ENCODE peak calls at places on chromosomes 3 and 15, in four cellular contexts. G, E, R and A are unnamed samples.

GRCh38 chr3:41224120-41224806 is 25.0 kb downstream of the CTNNB1 start:
- DNase-seq in G (no peak), E (peak; percentile 51), R (peak; percentile 78), A (peak; percentile 86)

GRCh38 chr15:45136378-45136764 is 6.6 kb downstream of the DUOX1 start:
- DNase-seq in G (no peak), E (no peak), R (no peak), A (no peak)

GRCh38 chr3:167978071-167978470 is 117.7 kb downstream of the GOLIM4 start:
- DNase-seq in G (no peak), E (no peak), R (no peak), A (peak; percentile 13)

GRCh38 chr3:67691207-67691606 is 36.8 kb upstream of the SUCLG2 start:
- DNase-seq in G (no peak), E (no peak), R (no peak), A (no peak)

GRCh38 chr3:139601191-139601961 is 61.8 kb upstream of the RBP1 start:
- DNase-seq in G (no peak), E (peak; percentile 95), R (peak; percentile 6), A (peak; percentile 96)

GRCh38 chr3:76134166-76134565 is 348.8 kb upstream of the ZNF717 start:
- DNase-seq in G (no peak), E (peak; percentile 4), R (peak; percentile 18), A (peak; percentile 6)

GRCh38 chr15:80609512-80609946 is 85.6 kb upstream of the ABHD17C start:
- DNase-seq in G (no peak), E (peak; percentile 57), R (no peak), A (peak; percentile 66)

GRCh38 chr3:56988458-56988857 is 72.0 kb upstream of the SPATA12 start:
- DNase-seq in G (no peak), E (no peak), R (no peak), A (no peak)

GRCh38 chr3:68878322-68878721 is 54.0 kb downstream of the TAFA4 start:
- DNase-seq in G (no peak), E (peak; percentile 7), R (peak; percentile 15), A (peak; percentile 17)

GRCh38 chr3:37991823-37992222 is 1.2 kb downstream of the VILL start:
- DNase-seq in G (no peak), E (no peak), R (no peak), A (no peak)

GRCh38 chr3:79878697-79879096 is 110.9 kb upstream of the ROBO1 start:
- DNase-seq in G (no peak), E (no peak), R (no peak), A (no peak)

GRCh38 chr3:51386159-51386851 is 1.2 kb downstream of the MANF start:
- DNase-seq in G (no peak), E (no peak), R (no peak), A (no peak)

GRCh38 chr3:71629289-71630252 is 46.0 kb upstream of the FOXP1 start:
- DNase-seq in G (no peak), E (no peak), R (no peak), A (peak; percentile 6)

GRCh38 chr3:42698911-42699230 is 3.7 kb downstream of the HHATL start:
- DNase-seq in G (no peak), E (no peak), R (no peak), A (no peak)

GRCh38 chr15:81336568-81336967 is 12.6 kb upstream of the STARD5 start:
- DNase-seq in G (peak; percentile 61), E (peak; percentile 19), R (peak; percentile 13), A (peak; percentile 46)

GRCh38 chr3:36319683-36320082 is 60.6 kb upstream of the STAC start:
- DNase-seq in G (no peak), E (no peak), R (no peak), A (no peak)

GRCh38 chr15:89761009-89761831 is 10.2 kb upstream of the MESP1 start:
- DNase-seq in G (no peak), E (no peak), R (peak; percentile 72), A (no peak)

GRCh38 chr3:65548848-65549625 is 489.7 kb downstream of the MAGI1 start:
- DNase-seq in G (no peak), E (no peak), R (no peak), A (peak; percentile 4)

GRCh38 chr3:18645603-18646002 is 220.5 kb upstream of the SATB1 start:
- DNase-seq in G (no peak), E (no peak), R (no peak), A (no peak)

GRCh38 chr15:70035719-70036077 is 62.0 kb downstream of the TLE3 start:
- DNase-seq in G (peak; percentile 68), E (no peak), R (no peak), A (no peak)

GRCh38 chr15:88385078-88385700 is 82.0 kb downstream of the MRPL46 start:
- DNase-seq in G (no peak), E (peak; percentile 20), R (peak; percentile 86), A (peak; percentile 50)

GRCh38 chr15:42102646-42103235 is 8.4 kb upstream of the PLA2G4D start:
- DNase-seq in G (no peak), E (no peak), R (peak; percentile 54), A (peak; percentile 47)